ENCODE peak calls at places on chromosomes 3 and 15, in six cellular contexts. J, I, C, T, O and L are unnamed samples.
A peak's percentile ranks its signal among the peaks of the same experiment; 100 is the strongest.

GRCh38 chr15:79042213-79042928 is 48.2 kb downstream of the RASGRF1 start:
- DNase-seq in C (no peak), I (no peak), J (no peak), T (no peak), O (no peak), L (no peak)

GRCh38 chr3:14869877-14870563 is 51.3 kb downstream of the FGD5 start:
- DNase-seq in T (no peak), C (no peak), I (no peak), O (no peak), J (no peak), L (no peak)

GRCh38 chr15:39195988-39196486 is 384.8 kb upstream of the THBS1 start:
- DNase-seq in C (no peak), J (no peak), T (no peak), O (no peak), I (no peak), L (no peak)

GRCh38 chr3:39143051-39143885 is 10.1 kb downstream of the CSRNP1 start:
- DNase-seq in J (no peak), T (no peak), C (peak; percentile 65), I (no peak), O (no peak), L (no peak)

GRCh38 chr15:70825841-70826240 is 28.1 kb downstream of the LARP6 start:
- DNase-seq in I (no peak), J (no peak), O (no peak), T (no peak), C (peak; percentile 41), L (no peak)

GRCh38 chr15:64009798-64010241 is 36.5 kb downstream of the DAPK2 start:
- DNase-seq in J (no peak), O (peak; percentile 31), T (no peak), C (no peak), I (no peak), L (no peak)

GRCh38 chr3:72860053-72860452 is 11.8 kb upstream of the SHQ1 start:
- DNase-seq in I (no peak), T (no peak), O (no peak), C (no peak), J (no peak), L (no peak)

GRCh38 chr3:35537265-35537664 is 102.1 kb upstream of the ARPP21 start:
- DNase-seq in J (no peak), C (no peak), T (no peak), O (no peak), I (peak; percentile 28), L (no peak)

GRCh38 chr15:28876131-28876844 is 9.5 kb upstream of the APBA2 start:
- DNase-seq in T (peak; percentile 45), J (peak; percentile 96), I (no peak), O (no peak), C (no peak), L (peak; percentile 51)

GRCh38 chr3:145798005-145798404 is 363.0 kb downstream of the PLOD2 start:
- DNase-seq in J (no peak), O (no peak), C (no peak), I (no peak), T (no peak), L (no peak)

GRCh38 chr3:9078561-9079240 is 115.4 kb upstream of the RAD18 start:
- DNase-seq in O (no peak), I (no peak), T (no peak), J (peak; percentile 57), C (no peak), L (no peak)

GRCh38 chr3:42369304-42369703 is 41.1 kb downstream of the LYZL4 start:
- DNase-seq in C (peak; percentile 72), T (no peak), I (peak; percentile 49), J (peak; percentile 33), O (no peak), L (peak; percentile 32)

GRCh38 chr3:36689560-36689959 is 74.8 kb downstream of the DCLK3 start:
- DNase-seq in O (no peak), J (no peak), T (no peak), I (no peak), C (no peak), L (no peak)

GRCh38 chr3:157746391-157746790 is 243.2 kb upstream of the VEPH1 start:
- DNase-seq in C (no peak), T (no peak), I (no peak), O (no peak), J (no peak), L (no peak)

GRCh38 chr3:186004209-186004608 is 66.4 kb upstream of the TRA2B start:
- DNase-seq in O (no peak), J (no peak), I (no peak), T (no peak), C (no peak), L (no peak)

GRCh38 chr3:126034481-126035361 is 49.2 kb downstream of the SLC41A3 start:
- DNase-seq in O (no peak), C (peak; percentile 52), T (no peak), J (no peak), I (peak; percentile 15), L (no peak)

GRCh38 chr3:14718539-14718938 is 43.6 kb downstream of the C3orf20 start:
- DNase-seq in T (no peak), J (no peak), C (no peak), O (no peak), I (no peak), L (no peak)

GRCh38 chr3:157128771-157129671 is 30.9 kb downstream of the CCNL1 start:
- DNase-seq in I (no peak), T (no peak), O (no peak), C (peak; percentile 69), J (peak; percentile 16), L (peak; percentile 49)

GRCh38 chr3:73188707-73189106 is 127.2 kb downstream of the EBLN2 start:
- DNase-seq in O (no peak), J (no peak), C (no peak), I (no peak), T (no peak), L (no peak)

GRCh38 chr3:58603606-58604005 is 26.4 kb upstream of the FAM107A start:
- DNase-seq in T (no peak), I (no peak), J (no peak), O (no peak), C (no peak), L (no peak)

GRCh38 chr15:48681274-48681840 is 35.8 kb upstream of the FBN1 start:
- DNase-seq in T (no peak), I (no peak), O (no peak), C (no peak), J (no peak), L (no peak)

GRCh38 chr15:55707523-55707922 is 35.4 kb downstream of the PRTG start:
- DNase-seq in C (no peak), J (no peak), I (no peak), T (no peak), O (no peak), L (no peak)

GRCh38 chr3:139121513-139122220 is 77.0 kb upstream of the PRR23C start:
- DNase-seq in J (no peak), O (no peak), T (no peak), C (peak; percentile 63), I (no peak), L (no peak)

GRCh38 chr3:108123326-108123725 is 32.5 kb upstream of the CD47 start:
- DNase-seq in I (no peak), T (no peak), C (no peak), J (no peak), O (no peak), L (no peak)

GRCh38 chr3:54783611-54784010 is 144.2 kb downstream of the LRTM1 start:
- DNase-seq in O (no peak), C (no peak), I (no peak), T (no peak), J (no peak), L (no peak)

GRCh38 chr15:78567541-78567940 is 2.2 kb downstream of the CHRNA5 start:
- DNase-seq in I (no peak), O (no peak), C (no peak), J (no peak), T (no peak), L (no peak)

GRCh38 chr3:177464392-177465225 is 267.3 kb upstream of the TBL1XR1 start:
- DNase-seq in J (no peak), I (no peak), T (no peak), C (no peak), O (no peak), L (no peak)

GRCh38 chr3:120673116-120673515 is 8.9 kb downstream of the HGD start:
- DNase-seq in J (no peak), T (no peak), I (no peak), O (no peak), C (no peak), L (no peak)

GRCh38 chr15:81400640-81401236 is 26.7 kb upstream of the TMC3 start:
- DNase-seq in T (no peak), J (peak; percentile 53), O (no peak), C (no peak), I (peak; percentile 27), L (peak; percentile 32)

GRCh38 chr15:29952245-29952644 is 130.0 kb upstream of the TJP1 start:
- DNase-seq in J (peak; percentile 40), O (no peak), C (no peak), T (no peak), I (peak; percentile 88), L (no peak)

GRCh38 chr3:120418866-120419490 is 31.8 kb downstream of the FSTL1 start:
- DNase-seq in J (peak; percentile 84), C (peak; percentile 87), O (no peak), I (peak; percentile 65), T (peak; percentile 63), L (peak; percentile 60)

GRCh38 chr3:149353581-149354184 is 20.2 kb upstream of the TM4SF18 start:
- DNase-seq in C (no peak), T (no peak), I (no peak), O (no peak), J (no peak), L (no peak)

GRCh38 chr15:67680645-67681044 is 138.1 kb downstream of the MAP2K5 start:
- DNase-seq in O (no peak), T (no peak), I (peak; percentile 61), C (no peak), J (no peak), L (no peak)